ENCODE peak calls at places on chromosomes 1 and 21, in five cellular contexts. One of them, this sample, is unnamed.

GRCh38 chr1:162422662-162423375 is 10.9 kb upstream of the SH2D1B start:
- DNase-seq in HFF-Myc: no peak
- DNase-seq in HEK293T: no peak
- DNase-seq in uterus: no peak
- DNase-seq in type B pancreatic cell: no peak
- DNase-seq in this sample: no peak

GRCh38 chr1:219120625-219121544 is 52.8 kb upstream of the LYPLAL1 start:
- DNase-seq in HFF-Myc: peak
- DNase-seq in HEK293T: no peak
- DNase-seq in uterus: peak
- DNase-seq in type B pancreatic cell: no peak
- DNase-seq in this sample: no peak

GRCh38 chr1:1429671-1430073 is 5.8 kb upstream of the VWA1 start:
- DNase-seq in HFF-Myc: no peak
- DNase-seq in HEK293T: peak
- DNase-seq in uterus: no peak
- DNase-seq in type B pancreatic cell: no peak
- DNase-seq in this sample: no peak

GRCh38 chr1:931380-932177 is 7.9 kb downstream of the SAMD11 start:
- DNase-seq in HFF-Myc: no peak
- DNase-seq in HEK293T: no peak
- DNase-seq in uterus: no peak
- DNase-seq in type B pancreatic cell: no peak
- DNase-seq in this sample: no peak

GRCh38 chr1:167715653-167716302 is 6.0 kb upstream of the MPZL1 start:
- DNase-seq in HFF-Myc: no peak
- DNase-seq in HEK293T: no peak
- DNase-seq in uterus: no peak
- DNase-seq in type B pancreatic cell: no peak
- DNase-seq in this sample: no peak

GRCh38 chr1:181647314-181648035 is 164.2 kb downstream of the CACNA1E start:
- DNase-seq in HFF-Myc: no peak
- DNase-seq in HEK293T: no peak
- DNase-seq in uterus: no peak
- DNase-seq in type B pancreatic cell: no peak
- DNase-seq in this sample: no peak

GRCh38 chr1:210681158-210681557 is 352.5 kb downstream of the HHAT start:
- DNase-seq in HFF-Myc: no peak
- DNase-seq in HEK293T: no peak
- DNase-seq in uterus: no peak
- DNase-seq in type B pancreatic cell: no peak
- DNase-seq in this sample: no peak

GRCh38 chr21:36694041-36694515 is 4.8 kb upstream of the SIM2 start:
- DNase-seq in HFF-Myc: no peak
- DNase-seq in HEK293T: no peak
- DNase-seq in uterus: no peak
- DNase-seq in type B pancreatic cell: no peak
- DNase-seq in this sample: no peak

GRCh38 chr1:229784834-229785233 is 158.8 kb downstream of the URB2 start:
- DNase-seq in HFF-Myc: no peak
- DNase-seq in HEK293T: no peak
- DNase-seq in uterus: no peak
- DNase-seq in type B pancreatic cell: no peak
- DNase-seq in this sample: no peak

GRCh38 chr1:202085682-202086373 is 36.9 kb upstream of the GPR37L1 start:
- DNase-seq in HFF-Myc: no peak
- DNase-seq in HEK293T: peak
- DNase-seq in uterus: no peak
- DNase-seq in type B pancreatic cell: no peak
- DNase-seq in this sample: no peak

GRCh38 chr1:45008516-45008915 is 2.6 kb downstream of the HECTD3 start:
- DNase-seq in HFF-Myc: no peak
- DNase-seq in HEK293T: no peak
- DNase-seq in uterus: no peak
- DNase-seq in type B pancreatic cell: no peak
- DNase-seq in this sample: no peak

This sample was measured in mesenteric fat pad.